ENCODE peak calls at places on chromosomes 7 and 10, in ten cellular contexts. Z is GM12878, R is sigmoid colon, O is Panc1, T is transverse colon, M is prostate gland, E is suprapubic skin, A is GM23338, W is spleen, N is HCT116. Y is an unnamed sample.

GRCh38 chr7:74272305-74273038 is 16.7 kb upstream of the CLIP2 start:
- DNase-seq in Z (peak; percentile 97), R (peak; percentile 90), O (no peak), T (peak; percentile 69), M (no peak), E (peak; percentile 83), A (peak; percentile 70), W (peak; percentile 90), N (no peak), Y (peak; percentile 34)

GRCh38 chr7:515628-516027 is 4.0 kb downstream of the PDGFA start:
- DNase-seq in Z (no peak), R (no peak), O (no peak), T (no peak), M (no peak), E (no peak), A (peak; percentile 79), W (no peak), N (no peak), Y (no peak)

GRCh38 chr10:110310741-110311140 is 6.0 kb upstream of the SMNDC1 start:
- DNase-seq in Z (no peak), R (no peak), O (no peak), T (no peak), M (no peak), E (no peak), A (no peak), W (no peak), N (no peak), Y (no peak)

GRCh38 chr7:116234517-116235200 is 24.3 kb downstream of the TES start:
- DNase-seq in Z (no peak), R (no peak), O (no peak), T (no peak), M (no peak), E (no peak), A (no peak), W (no peak), N (no peak), Y (no peak)

GRCh38 chr7:28988818-28989595 is 30.9 kb upstream of the TRIL start:
- DNase-seq in Z (no peak), R (peak; percentile 82), O (no peak), T (peak; percentile 21), M (no peak), E (peak; percentile 75), A (no peak), W (no peak), N (no peak), Y (peak; percentile 71)

GRCh38 chr10:94423627-94424026 is 21.3 kb downstream of the TBC1D12 start:
- DNase-seq in Z (no peak), R (no peak), O (no peak), T (no peak), M (no peak), E (no peak), A (no peak), W (no peak), N (no peak), Y (no peak)

GRCh38 chr7:111239437-111239836 is 148.5 kb downstream of the LRRN3 start:
- DNase-seq in Z (no peak), R (no peak), O (no peak), T (no peak), M (no peak), E (no peak), A (no peak), W (no peak), N (no peak), Y (no peak)

GRCh38 chr10:31607481-31607880 is 288.5 kb downstream of the ZEB1 start:
- DNase-seq in Z (no peak), R (no peak), O (no peak), T (no peak), M (no peak), E (no peak), A (no peak), W (no peak), N (no peak), Y (no peak)

GRCh38 chr10:104077282-104078151 is 8.2 kb downstream of the COL17A1 start:
- DNase-seq in Z (no peak), R (no peak), O (no peak), T (no peak), M (no peak), E (no peak), A (peak; percentile 47), W (no peak), N (no peak), Y (no peak)

GRCh38 chr7:99837649-99838361 is 10.0 kb downstream of the CYP3A43 start:
- DNase-seq in Z (peak; percentile 36), R (no peak), O (peak; percentile 13), T (no peak), M (no peak), E (no peak), A (no peak), W (no peak), N (no peak), Y (no peak)

GRCh38 chr7:155470686-155471638 is 13.0 kb downstream of the EN2 start:
- DNase-seq in Z (no peak), R (peak; percentile 38), O (no peak), T (no peak), M (no peak), E (peak; percentile 49), A (peak; percentile 27), W (peak; percentile 29), N (no peak), Y (no peak)

GRCh38 chr7:155467846-155468821 is 10.2 kb downstream of the EN2 start:
- DNase-seq in Z (no peak), R (no peak), O (no peak), T (no peak), M (no peak), E (no peak), A (peak; percentile 74), W (peak; percentile 70), N (no peak), Y (no peak)

GRCh38 chr7:155469311-155470185 is 11.6 kb downstream of the EN2 start:
- DNase-seq in Z (no peak), R (peak; percentile 17), O (no peak), T (no peak), M (no peak), E (no peak), A (no peak), W (peak; percentile 22), N (no peak), Y (no peak)

GRCh38 chr7:155470186-155470487 is 12.2 kb downstream of the EN2 start:
- DNase-seq in Z (no peak), R (peak; percentile 12), O (no peak), T (no peak), M (no peak), E (no peak), A (no peak), W (peak; percentile 47), N (no peak), Y (no peak)

GRCh38 chr7:155471728-155472127 is 13.8 kb downstream of the EN2 start:
- DNase-seq in Z (no peak), R (peak; percentile 6), O (no peak), T (no peak), M (no peak), E (no peak), A (no peak), W (no peak), N (no peak), Y (no peak)
- H3K27me3 ChIP-seq in Z (peaks cover 42% of the 10 kb centered on the region), R (peaks cover 100% of the 10 kb centered on the region), O (peaks cover 14% of the 10 kb centered on the region), T (peaks cover 100% of the 10 kb centered on the region), M (peaks cover 66% of the 10 kb centered on the region), E (peaks cover 99% of the 10 kb centered on the region), A (peaks cover 100% of the 10 kb centered on the region), W (peaks cover 84% of the 10 kb centered on the region), N (peaks cover 9% of the 10 kb centered on the region), Y (peaks cover 98% of the 10 kb centered on the region)

GRCh38 chr7:22864301-22864700 is 41.7 kb upstream of the TOMM7 start:
- DNase-seq in Z (no peak), R (no peak), O (no peak), T (no peak), M (no peak), E (no peak), A (no peak), W (no peak), N (no peak), Y (no peak)
- TF ChIP-seq POLR2AphosphoS5 in Z (no peak), R (no peak), O (no peak), T (no peak), M (no peak), E (no peak), A (peak; percentile 15), W (no peak), N (no peak), Y (no peak)

GRCh38 chr10:97494151-97494550 is 4.1 kb downstream of the MMS19 start:
- DNase-seq in Z (no peak), R (no peak), O (no peak), T (no peak), M (no peak), E (no peak), A (no peak), W (no peak), N (no peak), Y (no peak)

GRCh38 chr10:97498076-97498840 is at the start of gene MMS19:
- DNase-seq in Z (peak; percentile 77), R (peak; percentile 100), O (peak; percentile 81), T (peak; percentile 100), M (peak; percentile 100), E (peak; percentile 100), A (peak; percentile 98), W (peak; percentile 100), N (peak; percentile 92), Y (peak; percentile 100)

GRCh38 chr10:97497572-97498075 is 598 bp downstream of the MMS19 start:
- DNase-seq in Z (peak; percentile 46), R (peak; percentile 94), O (no peak), T (peak; percentile 84), M (peak; percentile 66), E (peak; percentile 90), A (peak; percentile 79), W (peak; percentile 93), N (peak; percentile 69), Y (peak; percentile 73)

GRCh38 chr10:97498841-97499560 is at the start of gene UBTD1:
- DNase-seq in Z (no peak), R (peak; percentile 84), O (no peak), T (peak; percentile 43), M (peak; percentile 31), E (peak; percentile 85), A (peak; percentile 67), W (no peak), N (no peak), Y (peak; percentile 40)

DNA sequence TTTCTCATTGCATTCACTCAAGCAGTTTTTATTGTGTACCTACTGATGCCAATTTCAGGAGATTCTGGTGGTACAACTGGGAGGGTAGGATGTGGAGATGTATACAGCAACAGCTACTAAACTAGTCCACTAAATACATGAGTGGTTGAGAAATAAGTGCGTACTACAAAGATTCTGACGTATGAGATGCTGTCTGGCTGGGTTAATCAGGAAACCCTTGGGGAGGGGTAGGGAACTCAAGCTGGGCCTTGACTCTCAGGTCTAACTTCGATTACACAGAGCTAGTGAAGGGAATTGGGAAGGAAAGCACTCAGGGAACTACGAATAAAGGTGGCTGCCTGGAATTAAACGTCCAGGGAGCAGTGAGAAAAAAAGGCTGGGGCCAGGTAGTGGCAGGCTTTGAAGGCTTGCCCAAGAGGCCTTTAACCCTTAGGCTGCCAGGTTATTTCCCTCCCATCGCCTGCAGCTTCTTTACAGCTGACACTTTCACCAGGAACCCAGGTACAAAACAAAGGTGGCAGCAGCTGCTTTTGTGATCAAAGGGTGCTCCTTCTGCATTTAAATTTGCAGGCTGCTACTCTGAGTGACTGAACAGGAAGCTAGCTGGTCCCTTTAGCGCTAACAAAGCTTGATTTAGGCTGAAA is 3.2 kb downstream of the MMS19 start:
- DNase-seq in Z (no peak), R (no peak), O (no peak), T (no peak), M (no peak), E (no peak), A (peak; percentile 73), W (no peak), N (no peak), Y (no peak)
- H3K4me3 ChIP-seq in Z (peak overlapping the region; percentile 17), R (no peak overlapping the region), O (no peak overlapping the region), T (no peak overlapping the region), M (no peak overlapping the region), E (no peak overlapping the region), A (peak overlapping the region; percentile 20), W (no peak overlapping the region), N (no peak overlapping the region), Y (no peak overlapping the region)

GRCh38 chr7:27212587-27213149 is 12.8 kb upstream of the HOXA13 start:
- DNase-seq in Z (no peak), R (no peak), O (no peak), T (no peak), M (no peak), E (no peak), A (no peak), W (no peak), N (no peak), Y (no peak)
- H3K27me3 ChIP-seq in Z (peaks cover 17% of the 10 kb centered on the region), R (peaks cover 66% of the 10 kb centered on the region), O (no peaks in the 10 kb centered on the region), T (peaks cover 73% of the 10 kb centered on the region), M (no peaks in the 10 kb centered on the region), E (peaks cover 96% of the 10 kb centered on the region), A (peaks cover 100% of the 10 kb centered on the region), W (peaks cover 75% of the 10 kb centered on the region), N (no peaks in the 10 kb centered on the region), Y (no peaks in the 10 kb centered on the region)